ENCODE peak calls at places on chromosomes 5 and 9, in five cellular contexts. D is stimulated activated CD4-positive, alpha-beta T cell treated with anti-CD3 and anti-CD28 coated beads, Interleukin-15, amount 100 ng/mL, for 1 hour; B is right lobe of liver; S is GM19239; P is IMR-90. J is an unnamed sample.

GRCh38 chr5:32278403-32278802 is 34.3 kb downstream of the MTMR12 start:
- DNase-seq in D (no peak), B (no peak), S (no peak), P (peak), J (no peak)

GRCh38 chr9:87556821-87557220 is 59.2 kb downstream of the DAPK1 start:
- DNase-seq in D (no peak), B (no peak), S (no peak), P (no peak), J (no peak)

GRCh38 chr9:29001006-29001405 is 1427.7 kb upstream of the C9orf72 start:
- DNase-seq in D (no peak), B (no peak), S (no peak), P (no peak), J (no peak)

GRCh38 chr5:154273028-154273617 is 82.6 kb downstream of the GALNT10 start:
- DNase-seq in D (no peak), B (no peak), S (no peak), P (peak), J (no peak)

GRCh38 chr5:78137290-78137689 is 157.2 kb downstream of the AP3B1 start:
- DNase-seq in D (no peak), B (no peak), S (no peak), P (no peak), J (no peak)

GRCh38 chr5:118365718-118366117 is 622.6 kb downstream of the DTWD2 start:
- DNase-seq in D (no peak), B (no peak), S (no peak), P (no peak), J (no peak)

GRCh38 chr9:101738566-101739183 is at the start of gene GRIN3A:
- DNase-seq in D (no peak), B (peak), S (no peak), P (no peak), J (peak)

GRCh38 chr5:40399349-40399748 is 280.4 kb upstream of the PTGER4 start:
- DNase-seq in D (no peak), B (no peak), S (no peak), P (peak), J (no peak)

GRCh38 chr9:124716795-124717194 is 54.3 kb downstream of the NR6A1 start:
- DNase-seq in D (no peak), B (no peak), S (no peak), P (peak), J (no peak)

GRCh38 chr5:91794856-91795548 is 411.9 kb upstream of the ARRDC3 start:
- DNase-seq in D (no peak), B (no peak), S (no peak), P (no peak), J (no peak)

GRCh38 chr5:111142932-111143331 is 50.8 kb downstream of the WDR36 start:
- DNase-seq in D (no peak), B (no peak), S (no peak), P (no peak), J (no peak)

GRCh38 chr9:124285903-124286291 is 28.1 kb downstream of the NEK6 start:
- DNase-seq in D (no peak), B (peak), S (peak), P (peak), J (no peak)

GRCh38 chr9:87206064-87206661 is 258.9 kb upstream of the GAS1 start:
- DNase-seq in D (no peak), B (no peak), S (no peak), P (peak), J (no peak)

GRCh38 chr5:11010811-11011210 is 249.8 kb upstream of the DAP start:
- DNase-seq in D (no peak), B (no peak), S (no peak), P (no peak), J (no peak)

GRCh38 chr9:132864691-132865090 is 13.4 kb downstream of the AK8 start:
- DNase-seq in D (no peak), B (no peak), S (no peak), P (no peak), J (no peak)

GRCh38 chr5:88847410-88847809 is 35.6 kb downstream of the MEF2C start:
- DNase-seq in D (no peak), B (no peak), S (no peak), P (no peak), J (no peak)

GRCh38 chr5:368162-369084 is 46.9 kb downstream of the AHRR start:
- DNase-seq in D (no peak), B (no peak), S (peak), P (peak), J (no peak)

GRCh38 chr5:118111956-118112355 is 876.4 kb downstream of the DTWD2 start:
- DNase-seq in D (no peak), B (no peak), S (no peak), P (no peak), J (no peak)

GRCh38 chr5:51696122-51696521 is 312.9 kb downstream of the ISL1 start:
- DNase-seq in D (no peak), B (no peak), S (no peak), P (no peak), J (no peak)

GRCh38 chr5:99316484-99316883 is 387.7 kb upstream of the CHD1 start:
- DNase-seq in D (no peak), B (no peak), S (no peak), P (no peak), J (no peak)

GRCh38 chr5:105726093-105726492 is 1944.6 kb downstream of the EFNA5 start:
- DNase-seq in D (no peak), B (no peak), S (no peak), P (no peak), J (no peak)

GRCh38 chr9:68750179-68750685 is 45.2 kb downstream of the PIP5K1B start:
- DNase-seq in D (no peak), B (no peak), S (no peak), P (no peak), J (no peak)

GRCh38 chr9:112447283-112447761 is 39.3 kb upstream of the KIAA1958 start:
- DNase-seq in D (no peak), B (no peak), S (no peak), P (peak), J (no peak)

GRCh38 chr5:111299067-111299481 is 74.9 kb downstream of the CAMK4 start:
- DNase-seq in D (no peak), B (no peak), S (no peak), P (no peak), J (no peak)

GRCh38 chr9:97528529-97529230 is 27.2 kb downstream of the TMOD1 start:
- DNase-seq in D (no peak), B (no peak), S (no peak), P (no peak), J (no peak)

GRCh38 chr5:156477196-156477595 is 150.2 kb downstream of the SGCD start:
- DNase-seq in D (no peak), B (no peak), S (no peak), P (peak), J (no peak)

GRCh38 chr5:132327278-132327959 is 33.2 kb downstream of the SLC22A4 start:
- DNase-seq in D (no peak), B (no peak), S (no peak), P (peak), J (no peak)

GRCh38 chr5:1230551-1230950 is 5.4 kb downstream of the SLC6A18 start:
- DNase-seq in D (no peak), B (no peak), S (no peak), P (no peak), J (no peak)

GRCh38 chr9:109086221-109086620 is 33.5 kb downstream of the TMEM245 start:
- DNase-seq in D (no peak), B (no peak), S (peak), P (peak), J (no peak)

GRCh38 chr9:13857521-13857920 is 456.4 kb downstream of the NFIB start:
- DNase-seq in D (no peak), B (no peak), S (no peak), P (peak), J (no peak)

GRCh38 chr9:95102001-95102433 is 215.5 kb downstream of the FANCC start:
- DNase-seq in D (no peak), B (no peak), S (no peak), P (no peak), J (peak)

GRCh38 chr9:87816041-87816440 is 66.6 kb upstream of the SPATA31E1 start:
- DNase-seq in D (no peak), B (no peak), S (no peak), P (peak), J (no peak)

GRCh38 chr5:102453716-102454115 is 45.1 kb downstream of the SLCO6A1 start:
- DNase-seq in D (no peak), B (no peak), S (peak), P (no peak), J (no peak)

GRCh38 chr9:120758544-120758943 is 34.7 kb downstream of the FBXW2 start:
- DNase-seq in D (no peak), B (no peak), S (no peak), P (no peak), J (no peak)

GRCh38 chr5:132012385-132013005 is 1.0 kb upstream of the ACSL6 start:
- DNase-seq in D (no peak), B (peak), S (no peak), P (peak), J (no peak)

J was measured in NCI-H1694.